ENCODE peak calls at places on chromosomes 2 and 18, in seven cellular contexts. G is HCEC 1CT; E is KBM-7; D is GF-D8; J is nucleus accumbens; H is stimulated activated CD8-positive, alpha-beta memory T cell treated with anti-CD3 and anti-CD28 coated beads, Interleukin-7, amount 100 ng/mL, for 1 hour; U is HEK293T. X is an unnamed sample.

GRCh38 chr2:70242552-70242951 is 5.9 kb downstream of the TIA1 start:
- DNase-seq in G (no peak), E (no peak), D (no peak), J (no peak), H (no peak), U (no peak), X (no peak)

GRCh38 chr2:191304939-191305875 is 60.0 kb downstream of the MYO1B start:
- DNase-seq in G (peak), E (no peak), D (no peak), J (no peak), H (no peak), U (no peak), X (no peak)

GRCh38 chr2:124180635-124181034 is 155.5 kb downstream of the CNTNAP5 start:
- DNase-seq in G (no peak), E (no peak), D (no peak), J (no peak), H (no peak), U (no peak), X (no peak)

GRCh38 chr2:29189052-29189451 is 73.8 kb downstream of the CLIP4 start:
- DNase-seq in G (no peak), E (no peak), D (no peak), J (no peak), H (no peak), U (no peak), X (no peak)

GRCh38 chr18:46393230-46393629 is 263.8 kb downstream of the LOXHD1 start:
- DNase-seq in G (no peak), E (no peak), D (no peak), J (no peak), H (no peak), U (peak), X (peak)

GRCh38 chr2:70529663-70530062 is 24.0 kb downstream of the TGFA start:
- DNase-seq in G (no peak), E (no peak), D (no peak), J (no peak), H (no peak), U (no peak), X (no peak)

GRCh38 chr2:236753611-236754010 is 184.0 kb downstream of the ACKR3 start:
- DNase-seq in G (no peak), E (no peak), D (no peak), J (no peak), H (no peak), U (no peak), X (no peak)

GRCh38 chr2:104102615-104103014 is 751.3 kb upstream of the POU3F3 start:
- DNase-seq in G (no peak), E (no peak), D (no peak), J (no peak), H (no peak), U (no peak), X (no peak)

GRCh38 chr18:4844320-4844719 is 352.7 kb downstream of the AKAIN1 start:
- DNase-seq in G (no peak), E (no peak), D (no peak), J (no peak), H (no peak), U (no peak), X (no peak)

GRCh38 chr2:64652231-64653173 is 1.2 kb downstream of the SERTAD2 start:
- DNase-seq in G (peak), E (peak), D (no peak), J (no peak), H (no peak), U (no peak), X (peak)

GRCh38 chr2:214550774-214551173 is 139.9 kb downstream of the VWC2L start:
- DNase-seq in G (no peak), E (peak), D (no peak), J (no peak), H (no peak), U (no peak), X (peak)

GRCh38 chr18:57469884-57470283 is 34.7 kb downstream of the ONECUT2 start:
- DNase-seq in G (no peak), E (no peak), D (no peak), J (no peak), H (no peak), U (no peak), X (no peak)

GRCh38 chr2:61853086-61853847 is 593 bp downstream of the FAM161A start:
- DNase-seq in G (peak), E (no peak), D (no peak), J (no peak), H (no peak), U (peak), X (peak)

GRCh38 chr2:45643543-45644542 is 7.6 kb upstream of the PRKCE start:
- DNase-seq in G (peak), E (peak), D (no peak), J (peak), H (peak), U (peak), X (peak)

GRCh38 chr2:196131949-196132925 is 39.1 kb downstream of the STK17B start:
- DNase-seq in G (no peak), E (peak), D (no peak), J (no peak), H (no peak), U (no peak), X (peak)

GRCh38 chr2:60295591-60295962 is 257.9 kb downstream of the BCL11A start:
- DNase-seq in G (no peak), E (no peak), D (no peak), J (no peak), H (no peak), U (no peak), X (no peak)

GRCh38 chr2:167192833-167193232 is 304.6 kb downstream of the XIRP2 start:
- DNase-seq in G (peak), E (no peak), D (no peak), J (no peak), H (no peak), U (no peak), X (no peak)

X was measured in OCI-M1.